ENCODE peak calls at places on chromosomes 13 and 19, in four cellular contexts. C, R, Q and G are unnamed samples.
A peak's percentile ranks its signal among the peaks of the same experiment; 100 is the strongest.

GRCh38 chr13:74133657-74134201 is 475 bp downstream of the KLF12 start:
- DNase-seq in C (peak; percentile 74), R (peak; percentile 93), Q (peak; percentile 80), G (peak; percentile 68)

GRCh38 chr13:40781717-40782116 is 7.7 kb upstream of the SLC25A15 start:
- DNase-seq in C (no peak), Q (no peak), R (no peak), G (no peak)

GRCh38 chr19:40335855-40336700 is 12.1 kb downstream of the C19orf47 start:
- DNase-seq in C (no peak), R (no peak), Q (peak; percentile 28), G (no peak)

GRCh38 chr13:43411211-43411610 is 375.6 kb downstream of the ENOX1 start:
- DNase-seq in Q (no peak), R (no peak), C (no peak), G (no peak)

GRCh38 chr13:62875118-62875640 is 1459.5 kb upstream of the PCDH20 start:
- DNase-seq in Q (no peak), R (no peak), C (no peak), G (no peak)

GRCh38 chr19:13987101-13987890 is 18.8 kb downstream of the RFX1 start:
- DNase-seq in C (peak; percentile 67), Q (peak; percentile 91), R (no peak), G (no peak)

GRCh38 chr13:101298517-101298916 is 117.8 kb downstream of the NALCN start:
- DNase-seq in C (no peak), R (no peak), Q (no peak), G (no peak)

GRCh38 chr13:43822969-43823368 is 36.2 kb upstream of the ENOX1 start:
- DNase-seq in C (no peak), Q (no peak), R (no peak), G (no peak)

GRCh38 chr19:28641395-28641794 is 571.6 kb downstream of the UQCRFS1 start:
- DNase-seq in R (no peak), Q (no peak), C (no peak), G (no peak)

GRCh38 chr13:24232474-24232873 is 72.0 kb downstream of the SPATA13 start:
- DNase-seq in C (no peak), Q (no peak), R (no peak), G (no peak)

GRCh38 chr13:21074601-21075302 is 13.4 kb upstream of the LATS2 start:
- DNase-seq in R (peak; percentile 37), Q (no peak), C (no peak), G (no peak)

GRCh38 chr13:39596685-39597084 is 6.3 kb downstream of the LHFPL6 start:
- DNase-seq in R (no peak), Q (no peak), C (no peak), G (no peak)

GRCh38 chr19:3162418-3163229 is 15.9 kb upstream of the S1PR4 start:
- DNase-seq in R (no peak), Q (peak; percentile 72), C (no peak), G (no peak)

GRCh38 chr13:71118779-71119364 is 748.1 kb downstream of the DACH1 start:
- DNase-seq in R (no peak), C (no peak), Q (no peak), G (no peak)

GRCh38 chr13:66794340-66795031 is 435.6 kb downstream of the PCDH9 start:
- DNase-seq in R (no peak), C (no peak), Q (no peak), G (no peak)

GRCh38 chr13:99821741-99822140 is 149.8 kb downstream of the ZIC5 start:
- DNase-seq in R (no peak), Q (no peak), C (no peak), G (no peak)

GRCh38 chr19:17309962-17310461 is 649 bp downstream of the DDA1 start:
- DNase-seq in Q (no peak), R (no peak), C (no peak), G (no peak)

GRCh38 chr19:883661-884211 is 9.3 kb downstream of the MED16 start:
- DNase-seq in C (peak; percentile 65), R (no peak), Q (no peak), G (no peak)

GRCh38 chr19:13094771-13095392 is 7.8 kb downstream of the LYL1 start:
- DNase-seq in Q (peak; percentile 79), C (no peak), R (no peak), G (peak; percentile 64)

GRCh38 chr19:30743702-30744101 is 371.5 kb downstream of the ZNF536 start:
- DNase-seq in R (no peak), Q (no peak), C (no peak), G (no peak)

GRCh38 chr19:30741539-30741938 is 369.4 kb downstream of the ZNF536 start:
- DNase-seq in C (no peak), R (no peak), Q (no peak), G (no peak)

GRCh38 chr19:30742539-30742938 is 370.4 kb downstream of the ZNF536 start:
- DNase-seq in R (no peak), C (no peak), Q (no peak), G (no peak)

GRCh38 chr19:30744741-30745475 is 372.7 kb downstream of the ZNF536 start:
- DNase-seq in R (no peak), C (peak; percentile 20), Q (no peak), G (no peak)

GRCh38 chr19:30742981-30743380 is 370.8 kb downstream of the ZNF536 start:
- DNase-seq in Q (no peak), C (no peak), R (no peak), G (no peak)
- H3K27me3 ChIP-seq in Q (no peaks in the 10 kb centered on the region), C (peaks cover 5% of the 10 kb centered on the region), R (no peaks in the 10 kb centered on the region), G (no peaks in the 10 kb centered on the region)

GRCh38 chr19:54207908-54208783 is 7.5 kb downstream of the RPS9 start:
- DNase-seq in Q (peak; percentile 85), C (peak; percentile 95), R (peak; percentile 35), G (peak; percentile 86)
- H3K4me1 ChIP-seq in Q (peaks cover 77% of the 10 kb centered on the region), C (peaks cover 33% of the 10 kb centered on the region), R (peaks cover 58% of the 10 kb centered on the region), G (peaks cover 18% of the 10 kb centered on the region)

DNA sequence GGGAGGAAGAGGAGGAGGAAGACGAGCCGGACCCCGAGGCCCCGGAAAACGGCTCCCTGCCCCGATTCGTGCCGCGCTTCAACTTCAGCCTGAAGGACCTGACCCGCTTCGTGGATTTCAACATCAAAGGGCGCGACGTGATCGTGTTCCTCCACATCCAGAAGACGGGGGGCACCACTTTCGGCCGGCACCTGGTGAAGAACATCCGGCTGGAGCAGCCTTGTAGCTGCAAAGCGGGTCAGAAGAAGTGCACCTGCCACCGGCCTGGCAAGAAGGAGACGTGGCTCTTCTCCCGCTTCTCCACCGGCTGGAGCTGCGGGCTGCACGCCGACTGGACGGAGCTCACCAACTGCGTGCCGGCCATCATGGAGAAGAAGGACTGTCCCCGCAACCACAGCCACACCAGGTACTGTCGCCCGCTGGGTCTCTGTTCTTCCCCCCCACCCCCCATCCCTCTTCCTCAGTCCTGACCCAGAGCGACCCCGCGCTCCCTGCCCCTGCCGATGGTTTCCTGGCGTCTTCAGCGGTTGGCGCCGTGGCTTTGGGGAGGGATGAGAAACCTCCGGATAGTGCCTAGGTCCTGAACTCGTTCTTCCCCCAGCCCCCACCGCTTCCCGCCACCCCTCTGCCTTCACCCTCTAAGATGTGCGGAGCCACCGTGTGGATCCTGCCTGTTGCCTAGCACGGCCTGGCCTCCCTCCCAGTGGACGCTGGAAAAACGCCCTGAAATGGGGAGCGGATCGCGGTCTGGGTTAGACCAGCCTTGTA is 1.4 kb downstream of the HS6ST3 start:
- DNase-seq in R (no peak), C (no peak), Q (peak; percentile 72), G (no peak)
- H3K4me3 ChIP-seq in R (no peak overlapping the region), C (no peak overlapping the region), Q (peak overlapping the region; percentile 22), G (peak overlapping the region; percentile 61)

GRCh38 chr19:18772620-18773587 is 18.2 kb downstream of the COMP start:
- DNase-seq in C (no peak), R (no peak), Q (no peak), G (no peak)

GRCh38 chr19:18775586-18776287 is 15.4 kb downstream of the COMP start:
- DNase-seq in R (no peak), C (no peak), Q (no peak), G (no peak)

GRCh38 chr19:18774782-18775444 is 16.2 kb downstream of the COMP start:
- DNase-seq in R (no peak), Q (peak; percentile 77), C (no peak), G (no peak)

GRCh38 chr19:18773682-18774081 is 17.4 kb downstream of the COMP start:
- DNase-seq in Q (no peak), C (no peak), R (no peak), G (no peak)

GRCh38 chr19:18774107-18774506 is 17.0 kb downstream of the COMP start:
- DNase-seq in R (no peak), C (no peak), Q (no peak), G (no peak)
- H3K27me3 ChIP-seq in R (no peaks in the 10 kb centered on the region), C (no peaks in the 10 kb centered on the region), Q (no peaks in the 10 kb centered on the region), G (no peaks in the 10 kb centered on the region)

GRCh38 chr13:110415669-110416068 is 108.6 kb downstream of the COL4A2 start:
- DNase-seq in Q (no peak), C (no peak), R (no peak), G (no peak)
- H3K4me1 ChIP-seq in Q (no peaks in the 10 kb centered on the region), C (peaks cover 13% of the 10 kb centered on the region), R (no peaks in the 10 kb centered on the region), G (peaks cover 68% of the 10 kb centered on the region)

GRCh38 chr19:7873304-7874079 is 698 bp downstream of the PRR36 start:
- DNase-seq in Q (no peak), R (no peak), C (no peak), G (no peak)
- H3K4me3 ChIP-seq in Q (peak overlapping the region; percentile 35), R (no peak overlapping the region), C (no peak overlapping the region), G (peak overlapping the region; percentile 18)

DNA sequence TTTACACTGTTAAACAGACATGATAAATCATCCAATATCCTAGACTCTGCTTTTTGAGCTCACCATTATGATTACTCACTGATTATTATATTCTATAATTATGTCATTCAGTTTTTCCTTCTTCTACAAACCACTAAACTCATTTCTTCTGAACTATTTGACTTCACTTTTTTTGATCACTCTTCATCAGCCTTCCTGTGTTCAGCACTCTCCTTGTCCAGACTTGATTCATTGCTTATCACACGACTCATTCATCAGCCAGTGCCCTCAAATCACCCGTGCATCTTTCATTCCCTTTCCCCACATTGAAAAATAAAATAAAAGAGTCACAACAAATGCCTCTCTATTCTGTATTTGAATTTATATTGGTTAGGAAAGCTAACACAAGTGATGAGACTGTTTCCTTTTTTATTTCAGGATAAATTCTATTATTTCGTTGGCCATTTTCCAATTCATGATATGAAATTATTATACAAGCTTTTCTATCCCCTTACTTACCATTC is 1482.1 kb upstream of the MIR17HG start:
- DNase-seq in R (no peak), C (no peak), Q (no peak), G (no peak)
- H3K27me3 ChIP-seq in R (no peaks in the 10 kb centered on the region), C (no peaks in the 10 kb centered on the region), Q (no peaks in the 10 kb centered on the region), G (no peaks in the 10 kb centered on the region)

DNA sequence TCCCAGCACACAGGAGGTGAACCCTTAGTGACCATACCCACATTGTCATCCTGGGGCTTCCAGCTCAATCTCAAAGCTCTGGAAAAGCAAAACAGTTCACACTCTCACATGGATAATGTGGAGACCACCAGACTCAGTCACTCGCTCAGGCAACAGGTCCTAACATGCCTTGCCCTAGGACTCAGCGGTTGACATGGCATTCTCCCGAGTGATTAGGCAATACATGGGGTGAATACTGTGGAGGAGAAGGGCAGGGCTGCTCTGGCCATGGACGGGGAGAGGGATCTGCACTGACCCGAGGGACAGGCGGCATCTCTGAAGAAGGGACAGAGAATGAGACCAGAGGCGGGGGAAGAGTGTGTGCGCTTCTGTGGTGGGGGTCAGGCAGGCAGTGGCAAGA is 44.4 kb upstream of the EPHX3 start:
- DNase-seq in C (no peak), Q (no peak), R (no peak), G (no peak)
- H3K4me1 ChIP-seq in C (peaks cover 58% of the 10 kb centered on the region), Q (peaks cover 32% of the 10 kb centered on the region), R (peaks cover 39% of the 10 kb centered on the region), G (peaks cover 15% of the 10 kb centered on the region)

DNA sequence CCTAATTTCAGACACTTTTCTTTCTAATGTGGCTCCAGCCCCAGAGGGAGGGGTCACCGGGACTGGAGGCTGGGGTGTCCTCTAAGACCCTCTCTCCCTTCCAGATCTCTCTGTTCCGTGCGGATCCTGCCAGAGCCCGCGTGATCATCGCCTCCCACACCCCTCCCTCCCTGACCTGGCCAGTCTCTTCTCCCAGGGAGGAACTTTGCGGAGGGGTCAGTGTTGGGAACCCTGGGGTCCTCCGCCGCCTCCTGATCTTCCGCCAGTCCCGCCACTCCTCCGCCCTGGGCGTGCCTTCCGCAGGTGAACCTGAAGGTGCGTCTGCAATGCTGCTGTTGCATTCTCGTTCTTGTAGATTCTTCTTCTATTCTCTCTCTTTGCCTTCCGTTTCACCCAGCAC is 9.1 kb downstream of the SOX21 start:
- DNase-seq in R (no peak), Q (no peak), C (no peak), G (no peak)
- H3K4me3 ChIP-seq in R (no peak overlapping the region), Q (no peak overlapping the region), C (no peak overlapping the region), G (no peak overlapping the region)